ENCODE peak calls at places on chromosome 2, in eight cellular contexts. E is aorta, Y is neural progenitor cell, T is gastrocnemius medialis, Z is stomach, V is H1, S is heart right ventricle, U is left lung. W is an unnamed sample.

GRCh38 chr2:7992612-7993596 is 689.0 kb upstream of the ID2 start:
- DNase-seq in U (no peak), T (no peak), E (no peak), S (no peak), Y (no peak), V (no peak), Z (no peak), W (no peak)

GRCh38 chr2:219057709-219058540 is 2.8 kb downstream of the IHH start:
- DNase-seq in T (peak; percentile 36), U (peak; percentile 71), V (peak; percentile 90), Z (peak; percentile 87), E (peak; percentile 81), Y (peak; percentile 92), S (peak; percentile 63), W (peak; percentile 89)

GRCh38 chr2:180707867-180708205 is 272.6 kb upstream of the UBE2E3 start:
- DNase-seq in Y (peak; percentile 60), V (no peak), S (no peak), T (no peak), E (no peak), U (no peak), Z (no peak), W (no peak)

GRCh38 chr2:158172719-158173118 is 71.0 kb downstream of the UPP2 start:
- DNase-seq in V (no peak), Z (no peak), E (no peak), Y (no peak), U (no peak), T (no peak), S (no peak), W (no peak)

GRCh38 chr2:183630964-183631363 is 506.7 kb downstream of the NUP35 start:
- DNase-seq in V (no peak), E (no peak), U (no peak), Z (no peak), Y (no peak), T (no peak), S (no peak), W (no peak)

GRCh38 chr2:37561615-37562569 is 109.5 kb downstream of the CDC42EP3 start:
- DNase-seq in S (no peak), Y (no peak), U (no peak), T (peak; percentile 19), Z (no peak), E (no peak), V (no peak), W (no peak)

GRCh38 chr2:232306741-232307305 is 71.7 kb upstream of the ALPP start:
- DNase-seq in Z (no peak), E (no peak), V (no peak), S (no peak), T (no peak), Y (no peak), U (no peak), W (no peak)

GRCh38 chr2:42012137-42012536 is 35.7 kb upstream of the PKDCC start:
- DNase-seq in E (no peak), Z (no peak), V (no peak), T (no peak), Y (no peak), S (no peak), U (no peak), W (no peak)

DNA sequence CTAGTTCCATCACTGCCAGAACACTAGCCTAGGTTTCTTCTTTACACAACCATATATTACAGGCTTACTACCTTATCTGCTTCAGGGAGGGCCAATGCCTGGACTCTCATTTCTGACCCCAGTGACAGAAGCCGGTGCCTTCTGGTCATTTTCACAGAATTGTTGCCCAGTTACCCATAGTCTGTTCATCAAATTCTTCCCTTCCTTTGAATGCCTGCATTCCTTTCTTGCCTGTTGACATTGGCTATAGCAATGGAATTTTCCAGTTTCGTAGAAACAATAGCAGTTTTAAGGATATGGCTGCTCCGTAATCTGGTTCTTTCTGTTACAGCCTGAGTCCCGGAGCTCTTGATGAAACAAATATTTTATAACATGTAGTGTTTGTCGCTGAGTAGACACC is 13.1 kb upstream of the LCLAT1 start:
- DNase-seq in V (no peak), Z (no peak), T (no peak), Y (no peak), E (no peak), S (no peak), U (no peak), W (no peak)
- H3K9me3 ChIP-seq in V (no peaks in the 10 kb centered on the region), Z (no peaks in the 10 kb centered on the region), T (no peaks in the 10 kb centered on the region), Y (no peaks in the 10 kb centered on the region), E (no peaks in the 10 kb centered on the region), S (no peaks in the 10 kb centered on the region), U (no peaks in the 10 kb centered on the region), W (no peaks in the 10 kb centered on the region)

DNA sequence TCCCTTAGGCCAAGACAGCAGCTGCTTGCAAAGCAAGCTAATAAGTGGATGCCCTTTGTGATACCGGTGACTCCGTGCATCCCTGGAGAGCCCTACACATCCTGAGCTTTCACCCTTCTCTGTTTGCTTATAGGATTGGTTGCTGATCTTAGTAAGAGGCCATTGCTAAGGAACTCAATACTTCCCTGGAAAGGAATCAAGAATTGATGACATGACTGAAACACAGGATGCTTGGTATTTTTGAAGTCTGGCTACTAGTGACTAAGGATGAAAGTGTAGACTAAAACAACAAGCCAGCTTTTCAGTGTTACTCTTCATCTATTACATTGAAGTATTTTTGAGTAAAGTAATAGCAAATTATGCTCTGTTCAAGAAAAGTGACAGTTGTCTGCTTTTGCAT is 123.0 kb upstream of the SERPINE2 start:
- DNase-seq in V (peak; percentile 6), U (no peak), E (no peak), T (no peak), S (no peak), Y (no peak), Z (no peak), W (no peak)
- H3K4me1 ChIP-seq in V (no peaks in the 10 kb centered on the region), U (no peaks in the 10 kb centered on the region), E (no peaks in the 10 kb centered on the region), T (no peaks in the 10 kb centered on the region), S (no peaks in the 10 kb centered on the region), Y (no peaks in the 10 kb centered on the region), Z (no peaks in the 10 kb centered on the region), W (no peaks in the 10 kb centered on the region)

GRCh38 chr2:95185197-95185596 is 19.6 kb downstream of the ZNF2 start:
- DNase-seq in U (no peak), T (no peak), Z (no peak), V (no peak), S (no peak), Y (no peak), E (no peak), W (no peak)

GRCh38 chr2:95181774-95182173 is 16.2 kb downstream of the ZNF2 start:
- DNase-seq in S (no peak), T (no peak), U (no peak), Y (no peak), Z (no peak), V (no peak), E (no peak), W (no peak)

GRCh38 chr2:95185973-95186372 is 20.4 kb downstream of the ZNF2 start:
- DNase-seq in S (no peak), U (no peak), E (no peak), T (no peak), Y (no peak), V (no peak), Z (no peak), W (no peak)
- H3K9me3 ChIP-seq in S (no peaks in the 10 kb centered on the region), U (no peaks in the 10 kb centered on the region), E (peaks cover 10% of the 10 kb centered on the region), T (no peaks in the 10 kb centered on the region), Y (no peaks in the 10 kb centered on the region), V (peaks cover 60% of the 10 kb centered on the region), Z (peaks cover 9% of the 10 kb centered on the region), W (no peaks in the 10 kb centered on the region)

GRCh38 chr2:207528980-207529329 is 807 bp upstream of the CREB1 start:
- DNase-seq in S (peak; percentile 50), U (no peak), Z (peak; percentile 31), E (peak; percentile 71), T (peak; percentile 3), Y (no peak), V (no peak), W (no peak)
- H3K4me1 ChIP-seq in S (peaks cover 43% of the 10 kb centered on the region), U (peaks cover 48% of the 10 kb centered on the region), Z (peaks cover 47% of the 10 kb centered on the region), E (peaks cover 3% of the 10 kb centered on the region), T (peaks cover 23% of the 10 kb centered on the region), Y (peaks cover 49% of the 10 kb centered on the region), V (peaks cover 2% of the 10 kb centered on the region), W (peaks cover 28% of the 10 kb centered on the region)

GRCh38 chr2:82169379-82169778 is 1864.8 kb upstream of the LRRTM1 start:
- DNase-seq in Z (no peak), U (no peak), Y (no peak), V (no peak), S (no peak), E (no peak), T (no peak), W (no peak)

GRCh38 chr2:82165377-82165776 is 1860.8 kb upstream of the LRRTM1 start:
- DNase-seq in U (no peak), Y (no peak), S (no peak), T (no peak), Z (no peak), E (no peak), V (no peak), W (no peak)
- H3K9me3 ChIP-seq in U (no peaks in the 10 kb centered on the region), Y (no peaks in the 10 kb centered on the region), S (no peaks in the 10 kb centered on the region), T (no peaks in the 10 kb centered on the region), Z (no peaks in the 10 kb centered on the region), E (no peaks in the 10 kb centered on the region), V (no peaks in the 10 kb centered on the region), W (no peaks in the 10 kb centered on the region)

DNA sequence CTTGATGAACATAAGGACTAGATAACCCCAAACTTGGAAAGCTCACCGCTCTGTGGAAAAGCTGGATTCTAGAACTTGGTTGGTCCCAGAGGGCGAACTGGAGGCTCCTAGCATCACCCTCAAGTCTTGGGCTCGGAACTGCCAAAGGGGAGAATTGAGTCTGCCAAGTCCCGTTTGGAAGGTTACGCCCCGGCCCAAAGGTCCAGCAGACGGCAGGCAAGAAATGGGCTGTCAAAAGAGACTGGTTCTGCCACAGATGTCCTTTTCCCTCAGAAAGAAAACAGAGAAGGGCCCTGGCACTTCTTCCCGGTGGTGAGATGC is 182.2 kb downstream of the ANAPC1 start:
- DNase-seq in U (no peak), E (no peak), T (no peak), Z (no peak), V (no peak), S (no peak), Y (no peak), W (no peak)
- H3K4me1 ChIP-seq in U (peaks cover 74% of the 10 kb centered on the region), E (no peaks in the 10 kb centered on the region), T (peaks cover 52% of the 10 kb centered on the region), Z (peaks cover 14% of the 10 kb centered on the region), V (peaks cover 27% of the 10 kb centered on the region), S (peaks cover 17% of the 10 kb centered on the region), Y (peaks cover 48% of the 10 kb centered on the region), W (peaks cover 35% of the 10 kb centered on the region)

GRCh38 chr2:11940799-11941198 is 194.4 kb downstream of the LPIN1 start:
- DNase-seq in Y (no peak), Z (no peak), T (no peak), E (no peak), V (no peak), S (no peak), U (no peak), W (no peak)

GRCh38 chr2:11949732-11950503 is 203.5 kb downstream of the LPIN1 start:
- DNase-seq in V (no peak), Z (no peak), S (no peak), Y (no peak), T (no peak), U (no peak), E (no peak), W (no peak)

GRCh38 chr2:11941201-11942041 is 195.0 kb downstream of the LPIN1 start:
- DNase-seq in U (no peak), T (no peak), E (no peak), V (no peak), Z (no peak), Y (no peak), S (peak; percentile 9), W (no peak)

GRCh38 chr2:11944311-11944710 is 197.9 kb downstream of the LPIN1 start:
- DNase-seq in E (no peak), Z (no peak), U (no peak), T (no peak), Y (no peak), S (no peak), V (no peak), W (no peak)

GRCh38 chr2:11945139-11946126 is 199.0 kb downstream of the LPIN1 start:
- DNase-seq in V (no peak), E (no peak), T (no peak), Z (no peak), Y (no peak), S (no peak), U (no peak), W (no peak)
- H3K9me3 ChIP-seq in V (no peaks in the 10 kb centered on the region), E (no peaks in the 10 kb centered on the region), T (no peaks in the 10 kb centered on the region), Z (no peaks in the 10 kb centered on the region), Y (no peaks in the 10 kb centered on the region), S (no peaks in the 10 kb centered on the region), U (no peaks in the 10 kb centered on the region), W (no peaks in the 10 kb centered on the region)

W was measured in upper lobe of right lung.